ENCODE peak calls at places on chromosome 11, in nine cellular contexts. T is fibroblast of lung; I is HFF-Myc; W is AG04450; O is HAP-1; M is CD8-positive, alpha-beta T cell; Q is MG63; C is left ventricle myocardium inferior; E is CD4-positive, alpha-beta memory T cell. X is an unnamed sample.

GRCh38 chr11:65643971-65644370 is 6.1 kb downstream of the SIPA1 start:
- DNase-seq in T (peak), Q (no peak), W (no peak), C (no peak), M (no peak), O (no peak), E (no peak), I (no peak), X (no peak)

GRCh38 chr11:43130616-43131015 is 181.2 kb upstream of the API5 start:
- DNase-seq in I (no peak), Q (no peak), W (no peak), M (no peak), O (no peak), T (no peak), C (no peak), E (no peak), X (no peak)

GRCh38 chr11:59802639-59803176 is 7.9 kb downstream of the MRPL16 start:
- DNase-seq in Q (no peak), I (no peak), O (peak), M (peak), W (no peak), T (peak), C (no peak), E (peak), X (no peak)

GRCh38 chr11:65802841-65803240 is 16.0 kb downstream of the OVOL1 start:
- DNase-seq in E (no peak), I (no peak), W (no peak), M (no peak), O (no peak), C (no peak), Q (no peak), T (no peak), X (no peak)

GRCh38 chr11:129724866-129725265 is 90.8 kb upstream of the TMEM45B start:
- DNase-seq in O (no peak), M (no peak), W (no peak), E (no peak), Q (no peak), C (no peak), I (no peak), T (no peak), X (no peak)

GRCh38 chr11:86214710-86215109 is 29.8 kb upstream of the EED start:
- DNase-seq in O (no peak), W (no peak), C (no peak), Q (no peak), T (no peak), I (no peak), E (no peak), M (no peak), X (no peak)

GRCh38 chr11:119712006-119712405 is 17.0 kb downstream of the NECTIN1 start:
- DNase-seq in O (no peak), Q (no peak), I (no peak), E (no peak), C (no peak), T (no peak), W (no peak), M (no peak), X (no peak)

GRCh38 chr11:69102732-69103615 is 52.8 kb upstream of the SMIM38 start:
- DNase-seq in Q (no peak), C (no peak), O (no peak), I (no peak), E (no peak), W (no peak), M (no peak), T (no peak), X (no peak)

GRCh38 chr11:120135838-120136237 is 2.1 kb downstream of the TRIM29 start:
- DNase-seq in I (no peak), M (no peak), C (no peak), T (no peak), W (no peak), E (no peak), Q (no peak), O (no peak), X (no peak)

GRCh38 chr11:38460429-38460828 is 1862.4 kb upstream of the RAG2 start:
- DNase-seq in M (no peak), C (no peak), T (peak), O (no peak), W (no peak), Q (peak), E (no peak), I (no peak), X (peak)

GRCh38 chr11:68678031-68678441 is 6.3 kb upstream of the GAL start:
- DNase-seq in E (no peak), Q (no peak), O (no peak), W (no peak), T (no peak), C (no peak), M (no peak), I (no peak), X (no peak)

GRCh38 chr11:10122337-10123197 is 171.5 kb downstream of the SBF2 start:
- DNase-seq in C (no peak), Q (peak), W (no peak), E (no peak), M (no peak), T (peak), O (no peak), I (no peak), X (no peak)

GRCh38 chr11:21475276-21475675 is 717.6 kb upstream of the ANO5 start:
- DNase-seq in E (no peak), O (peak), I (no peak), M (no peak), C (no peak), Q (no peak), W (no peak), T (no peak), X (no peak)

GRCh38 chr11:44763111-44763820 is 36.5 kb downstream of the TSPAN18 start:
- DNase-seq in M (no peak), Q (no peak), I (no peak), E (no peak), W (no peak), C (no peak), T (peak), O (no peak), X (no peak)

GRCh38 chr11:22681281-22681812 is 14.9 kb downstream of the GAS2 start:
- DNase-seq in I (no peak), Q (no peak), M (no peak), W (no peak), T (no peak), E (no peak), C (no peak), O (no peak), X (no peak)

GRCh38 chr11:117071344-117071787 is 26.9 kb downstream of the SIK3 start:
- DNase-seq in W (no peak), E (no peak), O (no peak), Q (no peak), M (no peak), I (no peak), C (no peak), T (peak), X (no peak)

GRCh38 chr11:6320411-6321207 is at the start of gene CAVIN3:
- DNase-seq in Q (peak), T (peak), E (no peak), W (peak), O (peak), C (peak), I (no peak), M (no peak), X (peak)

GRCh38 chr11:92384316-92384715 is 159.7 kb downstream of the FAT3 start:
- DNase-seq in I (no peak), E (no peak), W (no peak), O (no peak), M (no peak), C (no peak), T (peak), Q (no peak), X (peak)

GRCh38 chr11:2903672-2904011 is 18.1 kb upstream of the CDKN1C start:
- DNase-seq in O (no peak), T (no peak), C (no peak), I (no peak), M (no peak), W (no peak), Q (no peak), E (no peak), X (no peak)
- H3K4me3 ChIP-seq in O (no peak), T (no peak), C (no peak), I (no peak), M (no peak), W (no peak), Q (no peak), E (no peak), X (no peak)

GRCh38 chr11:134034496-134035381 is 34.1 kb upstream of the JAM3 start:
- DNase-seq in O (no peak), I (no peak), C (no peak), E (no peak), T (peak), W (no peak), Q (peak), M (no peak), X (no peak)
- H3K4me3 ChIP-seq in O (no peak), I (no peak), C (peak), E (no peak), T (no peak), W (no peak), Q (no peak), M (peak), X (no peak)

GRCh38 chr11:108593910-108594434 is 404 bp upstream of the EXPH5 start:
- DNase-seq in C (no peak), Q (no peak), W (no peak), I (no peak), T (no peak), O (peak), M (no peak), E (no peak), X (no peak)
- H3K4me3 ChIP-seq in C (peak), Q (peak), W (peak), I (peak), T (no peak), O (peak), M (peak), E (no peak), X (peak)

GRCh38 chr11:111942826-111943225 is 5.7 kb downstream of the DIXDC1 start:
- DNase-seq in O (no peak), T (peak), I (no peak), M (no peak), W (no peak), Q (peak), C (no peak), E (no peak), X (peak)

GRCh38 chr11:111945198-111945597 is 8.1 kb downstream of the DIXDC1 start:
- DNase-seq in E (no peak), C (no peak), M (no peak), Q (peak), I (no peak), W (no peak), O (no peak), T (no peak), X (no peak)

GRCh38 chr11:111941963-111942362 is 4.8 kb downstream of the DIXDC1 start:
- DNase-seq in I (no peak), W (no peak), M (no peak), E (no peak), Q (peak), T (no peak), C (peak), O (no peak), X (no peak)

GRCh38 chr11:111944651-111945051 is 7.5 kb downstream of the DIXDC1 start:
- DNase-seq in T (peak), Q (peak), E (no peak), I (no peak), C (no peak), O (no peak), W (no peak), M (no peak), X (peak)

DNA sequence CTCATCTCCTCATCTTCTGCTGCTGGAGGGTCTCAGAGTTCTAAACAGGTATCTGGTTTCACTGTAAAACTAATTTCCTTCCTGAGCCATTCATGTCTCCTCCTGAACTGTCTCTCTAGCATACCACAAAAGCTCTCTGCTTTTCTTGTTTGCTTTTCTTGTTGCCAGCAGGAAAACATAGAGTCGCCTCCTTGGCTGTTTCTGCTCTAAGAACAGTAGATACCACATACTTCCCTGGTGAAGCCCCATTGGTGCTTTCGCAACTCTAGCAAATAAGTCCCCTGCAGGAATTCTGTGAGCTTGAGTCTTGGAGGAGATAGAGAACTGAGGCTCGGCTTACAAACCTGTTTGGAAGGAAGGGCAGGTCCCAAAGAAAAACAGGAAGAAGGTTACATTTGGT is 7.0 kb downstream of the DIXDC1 start:
- DNase-seq in M (no peak), I (no peak), W (peak), E (no peak), O (no peak), T (peak), Q (peak), C (no peak), X (peak)
- H3K4me3 ChIP-seq in M (no peak), I (no peak), W (no peak), E (no peak), O (no peak), T (no peak), Q (no peak), C (no peak), X (no peak)